ENCODE peak calls at places on chromosome 2, in ten cellular contexts. X is M059J; R is stimulated activated CD8-positive, alpha-beta memory T cell treated with anti-CD3 and anti-CD28 coated beads, Interleukin-4, amount 100 ng/mL, for 24 hours; O is NCI-H1694 treated with DMSO at 0.1 percent for 48 hours; B is NAMALWA; N is H4; H is B cell; M is H7; D is activated T-helper 1 cell treated with anti-CD3 and anti-CD28 coated beads, Interleukin-2, amount 50 U/mL, for 16 hours; I is ELF-1. S is an unnamed sample.

GRCh38 chr2:240405654-240406313 is 29.7 kb upstream of the GPC1 start:
- DNase-seq in X (no peak), D (no peak), R (no peak), N (no peak), H (no peak), B (no peak), O (no peak), M (peak; percentile 32), I (no peak), S (no peak)

GRCh38 chr2:216970369-216970915 is 110.6 kb upstream of the TNP1 start:
- DNase-seq in D (no peak), R (no peak), H (no peak), M (no peak), B (no peak), N (no peak), X (no peak), O (no peak), I (no peak), S (no peak)

GRCh38 chr2:184004945-184005672 is 593.2 kb upstream of the ZNF804A start:
- DNase-seq in M (no peak), O (peak; percentile 89), I (no peak), R (no peak), N (no peak), X (no peak), H (no peak), D (no peak), B (no peak), S (no peak)

GRCh38 chr2:195652916-195653315 is 4.1 kb upstream of the SLC39A10 start:
- DNase-seq in X (no peak), B (no peak), N (no peak), I (no peak), H (no peak), M (no peak), O (no peak), D (no peak), R (no peak), S (no peak)

GRCh38 chr2:19349911-19350677 is 8.3 kb downstream of the OSR1 start:
- DNase-seq in H (peak; percentile 61), D (peak; percentile 38), B (peak; percentile 41), N (no peak), X (peak; percentile 65), I (peak; percentile 84), O (no peak), M (peak; percentile 93), R (no peak), S (no peak)

GRCh38 chr2:150109912-150110311 is 377.6 kb downstream of the RND3 start:
- DNase-seq in I (no peak), M (no peak), B (no peak), R (no peak), O (no peak), N (no peak), X (no peak), D (no peak), H (no peak), S (no peak)

GRCh38 chr2:101388232-101388631 is 929 bp upstream of the CREG2 start:
- DNase-seq in O (no peak), H (no peak), R (no peak), N (no peak), I (no peak), X (peak; percentile 68), D (no peak), B (no peak), M (no peak), S (no peak)

GRCh38 chr2:109304731-109305470 is 175.9 kb downstream of the SH3RF3 start:
- DNase-seq in M (no peak), D (no peak), X (no peak), N (no peak), B (no peak), R (no peak), I (no peak), O (no peak), H (no peak), S (no peak)